ENCODE peak calls at places on chromosomes 5 and 9, in nine cellular contexts. J, T, G, D, Y, A, M, Z and R are unnamed samples.

GRCh38 chr5:68424799-68425537 is 209.4 kb downstream of the PIK3R1 start:
- DNase-seq in J (peak; percentile 13), T (peak; percentile 14), G (no peak), D (peak; percentile 45), Y (no peak), A (no peak), M (no peak), Z (no peak), R (no peak)

GRCh38 chr5:175479125-175479881 is 943 bp downstream of the SFXN1 start:
- DNase-seq in J (no peak), T (no peak), G (no peak), D (no peak), Y (no peak), A (no peak), M (no peak), Z (peak; percentile 30), R (no peak)

GRCh38 chr9:108053555-108054061 is 564.0 kb upstream of the KLF4 start:
- DNase-seq in J (no peak), T (peak; percentile 93), G (peak; percentile 92), D (no peak), Y (no peak), A (peak; percentile 68), M (no peak), Z (no peak), R (no peak)

GRCh38 chr5:33938881-33939280 is 2.7 kb downstream of the RXFP3 start:
- DNase-seq in J (no peak), T (no peak), G (no peak), D (no peak), Y (no peak), A (no peak), M (no peak), Z (no peak), R (no peak)

GRCh38 chr9:85743290-85744128 is 1.8 kb upstream of the AGTPBP1 start:
- DNase-seq in J (peak; percentile 75), T (peak; percentile 80), G (peak; percentile 67), D (no peak), Y (no peak), A (no peak), M (no peak), Z (no peak), R (no peak)

GRCh38 chr5:64840958-64841357 is 72.2 kb downstream of the CWC27 start:
- DNase-seq in J (no peak), T (no peak), G (no peak), D (no peak), Y (no peak), A (no peak), M (no peak), Z (no peak), R (no peak)

GRCh38 chr5:53087596-53087995 is 22.0 kb downstream of the MOCS2 start:
- DNase-seq in J (no peak), T (no peak), G (no peak), D (no peak), Y (no peak), A (no peak), M (no peak), Z (no peak), R (no peak)

GRCh38 chr5:19314840-19315239 is 673.2 kb downstream of the CDH18 start:
- DNase-seq in J (no peak), T (peak; percentile 91), G (no peak), D (no peak), Y (no peak), A (no peak), M (no peak), Z (no peak), R (no peak)

GRCh38 chr9:133204335-133204992 is 4.6 kb downstream of the OBP2B start:
- DNase-seq in J (no peak), T (no peak), G (no peak), D (no peak), Y (no peak), A (no peak), M (no peak), Z (no peak), R (no peak)

GRCh38 chr9:27618066-27618465 is 44.8 kb upstream of the C9orf72 start:
- DNase-seq in J (no peak), T (no peak), G (no peak), D (no peak), Y (no peak), A (no peak), M (no peak), Z (no peak), R (no peak)

GRCh38 chr9:20512636-20513035 is 109.7 kb downstream of the MLLT3 start:
- DNase-seq in J (no peak), T (peak; percentile 6), G (no peak), D (no peak), Y (no peak), A (no peak), M (no peak), Z (no peak), R (no peak)

GRCh38 chr9:126861707-126862460 is 1.4 kb downstream of the ZBTB34 start:
- DNase-seq in J (no peak), T (peak; percentile 81), G (no peak), D (no peak), Y (no peak), A (no peak), M (no peak), Z (no peak), R (no peak)

GRCh38 chr5:158017433-158017832 is 158.5 kb upstream of the CLINT1 start:
- DNase-seq in J (no peak), T (no peak), G (no peak), D (no peak), Y (no peak), A (no peak), M (no peak), Z (no peak), R (no peak)

GRCh38 chr5:61603211-61603908 is 271.3 kb downstream of the ZSWIM6 start:
- DNase-seq in J (no peak), T (no peak), G (no peak), D (no peak), Y (no peak), A (no peak), M (peak; percentile 19), Z (peak; percentile 59), R (no peak)

DNA sequence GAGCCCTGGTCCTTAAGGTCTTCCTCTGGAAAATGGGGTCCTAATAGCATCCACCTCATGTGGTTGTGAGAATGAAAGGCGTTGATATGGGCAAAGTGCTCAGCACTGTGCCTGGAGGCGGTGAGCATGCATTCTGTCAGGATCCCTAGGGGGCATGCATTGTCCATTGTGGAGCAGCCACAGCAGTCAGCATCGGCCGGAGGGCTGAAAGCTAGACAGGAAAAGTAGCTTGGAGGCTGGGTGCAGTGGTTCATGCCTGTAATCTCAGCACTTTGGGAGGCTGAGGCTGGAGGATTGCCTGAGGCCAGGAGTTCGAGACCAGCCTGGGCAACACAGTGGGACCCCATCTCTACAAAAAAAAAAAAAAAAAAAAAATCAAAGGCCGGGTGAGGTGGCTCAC is 122.2 kb downstream of the LHX2 start:
- DNase-seq in J (no peak), T (peak; percentile 49), G (no peak), D (peak; percentile 57), Y (peak; percentile 15), A (no peak), M (peak; percentile 53), Z (no peak), R (no peak)
- TF ChIP-seq CTCF in J (peak; percentile 26), T (peak; percentile 53), G (no peak), D (peak; percentile 41), Y (no peak), A (no peak), M (no peak), Z (no peak), R (no peak)

GRCh38 chr5:93092349-93093105 is 488.5 kb downstream of the NR2F1-AS1 start:
- DNase-seq in J (no peak), T (peak; percentile 74), G (no peak), D (no peak), Y (no peak), A (no peak), M (no peak), Z (no peak), R (no peak)
- TF ChIP-seq CTCF in J (no peak), T (peak; percentile 50), G (no peak), D (no peak), Y (no peak), A (no peak), M (no peak), Z (peak; percentile 55), R (no peak)

DNA sequence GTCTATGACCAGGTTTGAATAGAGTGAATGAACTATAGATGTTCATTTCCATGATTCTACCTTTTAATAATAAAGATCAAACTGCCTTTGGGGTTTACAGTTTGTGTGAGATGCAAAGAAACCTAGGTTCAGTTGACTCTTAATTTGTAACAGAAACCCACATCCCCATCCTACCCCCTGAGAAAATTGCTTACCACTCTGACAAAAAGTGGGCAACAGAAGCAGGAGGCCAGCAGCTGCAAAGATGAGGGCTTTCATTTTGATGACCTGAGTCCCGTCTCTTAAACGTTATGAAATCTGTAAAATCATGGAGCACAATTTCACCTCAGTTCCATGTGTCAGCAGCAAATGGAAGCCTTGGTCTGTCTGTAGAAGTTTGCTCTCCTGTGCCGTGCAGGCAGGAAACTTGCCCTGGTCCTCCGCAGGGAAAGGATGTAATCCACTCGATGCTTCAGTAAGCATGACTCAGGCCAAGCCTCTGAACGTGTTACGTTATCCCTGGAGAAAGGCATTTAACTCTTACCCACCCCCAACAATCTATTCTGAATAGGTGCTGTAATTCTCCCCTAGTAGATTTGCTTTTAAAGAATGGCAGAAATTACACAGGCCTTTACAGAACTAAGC is at the start of gene F2RL2:
- DNase-seq in J (no peak), T (peak; percentile 81), G (peak; percentile 69), D (no peak), Y (no peak), A (no peak), M (no peak), Z (no peak), R (no peak)
- TF ChIP-seq CTCF in J (no peak), T (no peak), G (no peak), D (no peak), Y (no peak), A (no peak), M (no peak), Z (no peak), R (no peak)

GRCh38 chr5:140168371-140168770 is 6.6 kb upstream of the CYSTM1 start:
- DNase-seq in J (no peak), T (no peak), G (no peak), D (no peak), Y (no peak), A (no peak), M (no peak), Z (no peak), R (no peak)

GRCh38 chr5:140165921-140166270 is 9.1 kb upstream of the CYSTM1 start:
- DNase-seq in J (no peak), T (no peak), G (no peak), D (no peak), Y (no peak), A (no peak), M (no peak), Z (no peak), R (no peak)

GRCh38 chr5:140172473-140172872 is 2.5 kb upstream of the CYSTM1 start:
- DNase-seq in J (no peak), T (no peak), G (no peak), D (no peak), Y (no peak), A (no peak), M (no peak), Z (no peak), R (no peak)

GRCh38 chr5:140166911-140167310 is 8.1 kb upstream of the CYSTM1 start:
- DNase-seq in J (no peak), T (no peak), G (no peak), D (no peak), Y (no peak), A (no peak), M (no peak), Z (no peak), R (no peak)

DNA sequence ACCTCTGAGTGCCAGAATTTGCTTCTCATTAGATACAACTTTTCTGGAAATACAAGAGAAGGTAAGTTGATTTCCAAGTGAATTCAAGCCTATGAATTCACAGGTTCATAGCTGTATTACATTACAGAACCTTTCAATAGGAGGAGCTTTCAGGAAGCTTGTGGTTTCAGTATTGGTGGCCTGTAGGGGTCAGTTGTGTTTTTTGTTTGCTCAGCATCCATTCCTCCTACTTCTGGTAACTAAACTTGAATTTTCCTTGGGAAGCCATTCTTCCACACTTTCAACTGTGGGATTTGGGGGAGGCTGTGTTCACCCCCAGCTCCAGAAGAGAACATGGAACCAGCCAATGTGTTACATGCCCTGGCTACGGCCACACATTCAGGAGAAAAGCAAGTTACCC is 5.6 kb upstream of the CYSTM1 start:
- DNase-seq in J (no peak), T (peak; percentile 45), G (no peak), D (no peak), Y (no peak), A (no peak), M (no peak), Z (no peak), R (no peak)
- TF ChIP-seq CTCF in J (peak; percentile 21), T (peak; percentile 36), G (no peak), D (peak; percentile 9), Y (no peak), A (no peak), M (no peak), Z (peak; percentile 29), R (no peak)